ENCODE peak calls at places on chromosomes 16 and 17, in four cellular contexts. L is lower lobe of right lung; M is effector memory CD4-positive, alpha-beta T cell; E is cardiac muscle cell. N is an unnamed sample.
A peak's percentile ranks its signal among the peaks of the same experiment; 100 is the strongest.

GRCh38 chr16:85645021-85645589 is 32.0 kb downstream of the GSE1 start:
- DNase-seq in E (no peak), M (no peak), L (no peak), N (no peak)

GRCh38 chr17:64073771-64074703 is 53.6 kb upstream of the ICAM2 start:
- DNase-seq in E (no peak), M (no peak), L (no peak), N (no peak)

GRCh38 chr17:79838541-79839274 is 532 bp downstream of the CBX4 start:
- DNase-seq in L (peak; percentile 70), M (peak; percentile 29), E (peak; percentile 82), N (no peak)

GRCh38 chr17:48374650-48375230 is 55.3 kb downstream of the SKAP1 start:
- DNase-seq in M (peak; percentile 5), E (peak; percentile 41), L (no peak), N (no peak)

GRCh38 chr17:13420294-13421277 is 181.1 kb downstream of the HS3ST3A1 start:
- DNase-seq in M (no peak), E (no peak), L (no peak), N (no peak)

GRCh38 chr17:19883537-19884215 is 15.9 kb upstream of the ULK2 start:
- DNase-seq in M (no peak), L (peak; percentile 10), E (no peak), N (no peak)

GRCh38 chr16:67528222-67528869 is at the start of gene RIPOR1:
- DNase-seq in L (peak; percentile 71), E (peak; percentile 74), M (peak; percentile 45), N (no peak)

GRCh38 chr17:7136266-7136877 is 21.8 kb upstream of the ASGR2 start:
- DNase-seq in L (peak; percentile 87), M (peak; percentile 70), E (peak; percentile 82), N (no peak)

GRCh38 chr17:41975099-41976083 is 8.8 kb downstream of the CNP start:
- DNase-seq in M (no peak), L (peak; percentile 10), E (no peak), N (no peak)

GRCh38 chr17:1267471-1267947 is 2.7 kb upstream of the BHLHA9 start:
- DNase-seq in E (no peak), L (no peak), M (no peak), N (no peak)

GRCh38 chr16:85900031-85900792 is 1.2 kb downstream of the IRF8 start:
- DNase-seq in L (no peak), E (no peak), M (no peak), N (no peak)

GRCh38 chr17:7217113-7217987 is 2.3 kb downstream of the DLG4 start:
- DNase-seq in M (no peak), E (peak; percentile 79), L (no peak), N (no peak)

GRCh38 chr17:50381920-50382319 is 8.9 kb downstream of the EME1 start:
- DNase-seq in L (no peak), M (no peak), E (no peak), N (no peak)

GRCh38 chr16:46568472-46569230 is 52.5 kb downstream of the SHCBP1 start:
- DNase-seq in E (no peak), L (no peak), M (no peak), N (no peak)

GRCh38 chr17:40779181-40779909 is 3.0 kb downstream of the KRT27 start:
- DNase-seq in L (peak; percentile 80), E (peak; percentile 17), M (no peak), N (no peak)